ENCODE peak calls at places on chromosomes 4 and X, in four cellular contexts. Y is IMR-90, Z is mesenchymal stem cell, X is H9. J is an unnamed sample.

GRCh38 chrX:11770320-11770719 is 12.3 kb downstream of the MSL3 start:
- DNase-seq in Z (peak; percentile 60), X (peak; percentile 41), Y (peak; percentile 63), J (no peak)

GRCh38 chr4:155787113-155787710 is 28.4 kb downstream of the GUCY1B1 start:
- DNase-seq in Y (peak; percentile 70), X (no peak), Z (peak; percentile 74), J (no peak)

GRCh38 chr4:13331827-13332226 is 152.3 kb downstream of the RAB28 start:
- DNase-seq in X (no peak), Z (no peak), Y (no peak), J (no peak)

GRCh38 chr4:118099106-118099505 is 64.8 kb downstream of the NDST3 start:
- DNase-seq in Z (no peak), X (no peak), Y (no peak), J (no peak)

GRCh38 chr4:70651864-70652506 is 14.3 kb downstream of the JCHAIN start:
- DNase-seq in Y (peak; percentile 52), Z (peak; percentile 40), X (peak; percentile 30), J (peak; percentile 46)

GRCh38 chr4:84596826-84597225 is 13.9 kb downstream of the CDS1 start:
- DNase-seq in X (peak; percentile 67), Z (no peak), Y (no peak), J (no peak)

GRCh38 chr4:4384837-4385236 is 2.1 kb upstream of the NSG1 start:
- DNase-seq in X (peak; percentile 85), Z (peak; percentile 68), Y (peak; percentile 2), J (peak; percentile 31)

GRCh38 chr4:89214308-89214707 is 93.3 kb downstream of the GPRIN3 start:
- DNase-seq in Z (no peak), Y (no peak), X (no peak), J (no peak)

GRCh38 chr4:13710486-13710885 is 83.0 kb upstream of the BOD1L1 start:
- DNase-seq in Y (no peak), X (no peak), Z (no peak), J (no peak)

GRCh38 chr4:153759407-153760226 is at the start of gene RNF175:
- DNase-seq in X (peak; percentile 63), Z (no peak), Y (no peak), J (peak; percentile 71)

GRCh38 chrX:69067841-69068240 is 97.4 kb downstream of the PJA1 start:
- DNase-seq in Y (no peak), X (no peak), Z (no peak), J (no peak)

GRCh38 chrX:48972214-48973164 is 845 bp upstream of the KCND1 start:
- DNase-seq in Y (peak; percentile 41), X (peak; percentile 73), Z (peak; percentile 58), J (peak; percentile 54)

GRCh38 chr4:124873361-124874171 is 161.0 kb upstream of the ANKRD50 start:
- DNase-seq in Z (no peak), Y (no peak), X (no peak), J (no peak)

GRCh38 chrX:110987292-110987691 is 108.7 kb upstream of the PAK3 start:
- DNase-seq in X (peak; percentile 64), Z (no peak), Y (no peak), J (no peak)

GRCh38 chr4:5821665-5822358 is 71.1 kb downstream of the CRMP1 start:
- DNase-seq in Y (no peak), Z (no peak), X (peak; percentile 78), J (peak; percentile 92)

GRCh38 chrX:124194209-124194608 is 138.3 kb upstream of the TEX13D start:
- DNase-seq in Y (no peak), X (no peak), Z (peak; percentile 52), J (no peak)

GRCh38 chr4:5785806-5786680 is 75.0 kb downstream of the EVC start:
- DNase-seq in Y (peak; percentile 92), X (peak; percentile 8), Z (peak; percentile 32), J (no peak)

GRCh38 chrX:129717902-129718301 is 20.9 kb upstream of the XPNPEP2 start:
- DNase-seq in Y (peak; percentile 78), X (no peak), Z (peak; percentile 75), J (no peak)

GRCh38 chr4:45985038-45985437 is 138.8 kb downstream of the GABRG1 start:
- DNase-seq in X (no peak), Z (no peak), Y (no peak), J (no peak)

GRCh38 chr4:14864967-14865366 is 137.3 kb upstream of the CPEB2 start:
- DNase-seq in X (no peak), Y (no peak), Z (no peak), J (no peak)

GRCh38 chr4:14868426-14868825 is 133.9 kb upstream of the CPEB2 start:
- DNase-seq in Y (no peak), X (no peak), Z (no peak), J (no peak)

GRCh38 chr4:14865804-14866203 is 136.5 kb upstream of the CPEB2 start:
- DNase-seq in Y (no peak), Z (no peak), X (no peak), J (no peak)

GRCh38 chr4:14864365-14864762 is 137.9 kb upstream of the CPEB2 start:
- DNase-seq in X (no peak), Z (no peak), Y (no peak), J (no peak)

GRCh38 chr4:14867847-14868246 is 134.4 kb upstream of the CPEB2 start:
- DNase-seq in Y (no peak), Z (no peak), X (no peak), J (no peak)
- H2BK15ac ChIP-seq in Y (no peak overlapping the region), Z (no peak overlapping the region), X (no peak overlapping the region), J (no peak overlapping the region)

DNA sequence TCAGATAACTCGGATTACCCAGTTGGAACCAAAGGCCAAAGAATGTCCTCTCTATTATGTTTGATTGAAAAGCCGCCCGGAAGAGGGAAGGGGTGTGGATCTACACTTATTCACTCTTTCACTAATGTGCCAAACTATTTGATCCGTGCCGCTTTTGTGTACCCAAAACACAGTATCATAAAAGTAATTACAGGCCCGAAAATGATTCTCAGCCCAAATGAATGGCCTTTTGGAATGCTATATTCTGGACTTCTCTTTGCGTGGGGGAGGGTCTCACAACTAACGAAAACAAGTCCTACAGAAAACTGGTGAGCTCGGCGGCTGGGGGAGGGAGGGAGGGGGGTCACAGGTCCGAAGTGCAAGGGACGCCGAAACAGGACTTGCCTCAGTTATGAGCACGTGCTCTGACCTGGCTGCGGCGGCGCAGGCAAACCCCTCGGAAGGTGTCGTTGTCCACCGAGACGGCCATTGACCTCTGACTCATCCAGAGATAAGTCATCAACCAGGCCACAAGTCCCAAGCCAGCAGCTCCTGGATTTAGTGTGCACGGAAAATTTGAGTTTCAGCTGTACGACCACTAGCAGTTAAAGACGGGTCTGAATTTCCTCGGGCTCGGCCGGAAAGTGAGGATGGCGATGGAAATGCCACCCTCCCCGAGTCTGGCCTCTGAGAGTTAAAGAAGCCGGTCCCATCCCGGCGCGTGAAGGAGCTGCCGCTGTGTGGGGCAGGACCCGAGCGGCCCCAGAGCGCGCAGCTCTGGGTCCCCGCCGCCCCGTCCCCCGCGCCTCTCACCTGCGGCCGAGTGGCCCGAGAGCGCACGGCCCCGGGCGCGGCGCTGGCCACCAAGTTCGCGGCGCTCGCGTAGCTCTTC is 721 bp downstream of the SH3D19 start:
- DNase-seq in X (peak; percentile 79), Y (peak; percentile 47), Z (peak; percentile 87), J (peak; percentile 71)
- H2BK15ac ChIP-seq in X (no peak overlapping the region), Y (no peak overlapping the region), Z (peak overlapping the region; percentile 12), J (no peak overlapping the region)

GRCh38 chr4:655735-656151 is 18.3 kb downstream of the ATP5ME start:
- DNase-seq in Y (no peak), X (no peak), Z (no peak), J (no peak)
- H2BK15ac ChIP-seq in Y (no peak overlapping the region), X (no peak overlapping the region), Z (no peak overlapping the region), J (no peak overlapping the region)

GRCh38 chr4:25500626-25501318 is 123.7 kb downstream of the ANAPC4 start:
- DNase-seq in Y (no peak), X (no peak), Z (no peak), J (no peak)
- H2BK15ac ChIP-seq in Y (no peak overlapping the region), X (no peak overlapping the region), Z (no peak overlapping the region), J (no peak overlapping the region)

DNA sequence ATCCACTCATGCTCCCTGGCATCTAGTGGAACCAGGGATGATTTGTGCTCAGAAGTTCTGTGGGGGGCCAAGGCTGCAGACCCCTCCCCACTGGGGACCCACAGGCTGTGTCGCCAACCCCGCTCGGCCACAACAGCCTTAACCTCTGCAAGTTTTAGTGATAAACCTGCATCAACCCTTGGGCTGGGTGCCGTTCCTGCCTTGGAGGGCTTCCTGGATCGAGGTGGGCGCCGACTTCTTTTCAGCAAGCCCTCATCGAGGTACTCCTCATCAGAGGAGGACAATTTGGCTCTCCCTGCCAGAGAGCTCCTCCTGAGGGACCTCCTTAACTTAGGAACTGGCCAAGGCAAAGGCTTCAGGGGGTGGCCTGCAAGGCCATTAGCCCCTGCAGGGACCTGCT is 1.9 kb downstream of the SOWAHB start:
- DNase-seq in Z (no peak), Y (no peak), X (no peak), J (no peak)
- H2BK15ac ChIP-seq in Z (no peak overlapping the region), Y (no peak overlapping the region), X (no peak overlapping the region), J (peak overlapping the region; percentile 54)